ENCODE peak calls at places on chromosomes 1 and 21, in nine cellular contexts. One of them, this sample, is unnamed.

GRCh38 chr1:166166400-166166699 is 451 bp downstream of the FAM78B start:
- DNase-seq in stromal cell of bone marrow: no peak
- DNase-seq in C1 segment of cervical spinal cord: no peak
- DNase-seq in anterior cingulate cortex: no peak
- DNase-seq in NCI-H1105: peak; percentile 21
- DNase-seq in left cardiac atrium: no peak
- DNase-seq in stimulated activated CD4-positive, alpha-beta T cell treated with anti-CD3 and anti-CD28 coated beads, Interleukin-4, amount 100 ng/mL, for 24 hours: no peak
- DNase-seq in LHCN-M2: no peak
- DNase-seq in stimulated activated CD8-positive, alpha-beta memory T cell treated with anti-CD3 and anti-CD28 coated beads, Interleukin-4, amount 100 ng/mL, for 4 hours: no peak
- DNase-seq in this sample: no peak

GRCh38 chr1:34796990-34797389 is 4.2 kb downstream of the GJA4 start:
- DNase-seq in stimulated activated CD4-positive, alpha-beta T cell treated with anti-CD3 and anti-CD28 coated beads, Interleukin-4, amount 100 ng/mL, for 24 hours: no peak
- DNase-seq in stromal cell of bone marrow: no peak
- DNase-seq in LHCN-M2: no peak
- DNase-seq in left cardiac atrium: no peak
- DNase-seq in anterior cingulate cortex: no peak
- DNase-seq in C1 segment of cervical spinal cord: no peak
- DNase-seq in NCI-H1105: no peak
- DNase-seq in stimulated activated CD8-positive, alpha-beta memory T cell treated with anti-CD3 and anti-CD28 coated beads, Interleukin-4, amount 100 ng/mL, for 4 hours: no peak
- DNase-seq in this sample: no peak

GRCh38 chr1:119475866-119476439 is 31.1 kb upstream of the HSD3B1 start:
- DNase-seq in stimulated activated CD8-positive, alpha-beta memory T cell treated with anti-CD3 and anti-CD28 coated beads, Interleukin-4, amount 100 ng/mL, for 4 hours: no peak
- DNase-seq in anterior cingulate cortex: no peak
- DNase-seq in LHCN-M2: peak; percentile 26
- DNase-seq in C1 segment of cervical spinal cord: no peak
- DNase-seq in left cardiac atrium: peak; percentile 31
- DNase-seq in stimulated activated CD4-positive, alpha-beta T cell treated with anti-CD3 and anti-CD28 coated beads, Interleukin-4, amount 100 ng/mL, for 24 hours: peak; percentile 4
- DNase-seq in stromal cell of bone marrow: peak; percentile 3
- DNase-seq in NCI-H1105: no peak
- DNase-seq in this sample: no peak

GRCh38 chr1:244865028-244865371 is 657 bp upstream of the HNRNPU start:
- DNase-seq in anterior cingulate cortex: no peak
- DNase-seq in stimulated activated CD8-positive, alpha-beta memory T cell treated with anti-CD3 and anti-CD28 coated beads, Interleukin-4, amount 100 ng/mL, for 4 hours: no peak
- DNase-seq in LHCN-M2: no peak
- DNase-seq in stromal cell of bone marrow: no peak
- DNase-seq in NCI-H1105: peak; percentile 11
- DNase-seq in left cardiac atrium: peak; percentile 40
- DNase-seq in C1 segment of cervical spinal cord: no peak
- DNase-seq in stimulated activated CD4-positive, alpha-beta T cell treated with anti-CD3 and anti-CD28 coated beads, Interleukin-4, amount 100 ng/mL, for 24 hours: peak; percentile 36
- DNase-seq in this sample: peak; percentile 42

GRCh38 chr1:161033751-161034150 is 5.0 kb downstream of the TSTD1 start:
- DNase-seq in C1 segment of cervical spinal cord: no peak
- DNase-seq in LHCN-M2: no peak
- DNase-seq in stromal cell of bone marrow: no peak
- DNase-seq in stimulated activated CD4-positive, alpha-beta T cell treated with anti-CD3 and anti-CD28 coated beads, Interleukin-4, amount 100 ng/mL, for 24 hours: no peak
- DNase-seq in stimulated activated CD8-positive, alpha-beta memory T cell treated with anti-CD3 and anti-CD28 coated beads, Interleukin-4, amount 100 ng/mL, for 4 hours: no peak
- DNase-seq in left cardiac atrium: no peak
- DNase-seq in anterior cingulate cortex: no peak
- DNase-seq in NCI-H1105: no peak
- DNase-seq in this sample: no peak

GRCh38 chr1:237650809-237651208 is 239.9 kb downstream of the ZP4 start:
- DNase-seq in C1 segment of cervical spinal cord: no peak
- DNase-seq in stimulated activated CD8-positive, alpha-beta memory T cell treated with anti-CD3 and anti-CD28 coated beads, Interleukin-4, amount 100 ng/mL, for 4 hours: no peak
- DNase-seq in LHCN-M2: no peak
- DNase-seq in NCI-H1105: no peak
- DNase-seq in anterior cingulate cortex: no peak
- DNase-seq in stromal cell of bone marrow: no peak
- DNase-seq in stimulated activated CD4-positive, alpha-beta T cell treated with anti-CD3 and anti-CD28 coated beads, Interleukin-4, amount 100 ng/mL, for 24 hours: no peak
- DNase-seq in left cardiac atrium: no peak
- DNase-seq in this sample: no peak

GRCh38 chr1:213852107-213852506 is 135.7 kb upstream of the PROX1 start:
- DNase-seq in stimulated activated CD4-positive, alpha-beta T cell treated with anti-CD3 and anti-CD28 coated beads, Interleukin-4, amount 100 ng/mL, for 24 hours: no peak
- DNase-seq in anterior cingulate cortex: no peak
- DNase-seq in stimulated activated CD8-positive, alpha-beta memory T cell treated with anti-CD3 and anti-CD28 coated beads, Interleukin-4, amount 100 ng/mL, for 4 hours: no peak
- DNase-seq in left cardiac atrium: no peak
- DNase-seq in LHCN-M2: no peak
- DNase-seq in stromal cell of bone marrow: no peak
- DNase-seq in C1 segment of cervical spinal cord: no peak
- DNase-seq in NCI-H1105: no peak
- DNase-seq in this sample: no peak

GRCh38 chr1:54475357-54476230 is 69.4 kb upstream of the SSBP3 start:
- DNase-seq in LHCN-M2: no peak
- DNase-seq in stimulated activated CD8-positive, alpha-beta memory T cell treated with anti-CD3 and anti-CD28 coated beads, Interleukin-4, amount 100 ng/mL, for 4 hours: no peak
- DNase-seq in C1 segment of cervical spinal cord: no peak
- DNase-seq in stromal cell of bone marrow: no peak
- DNase-seq in anterior cingulate cortex: no peak
- DNase-seq in NCI-H1105: no peak
- DNase-seq in left cardiac atrium: no peak
- DNase-seq in stimulated activated CD4-positive, alpha-beta T cell treated with anti-CD3 and anti-CD28 coated beads, Interleukin-4, amount 100 ng/mL, for 24 hours: no peak
- DNase-seq in this sample: peak; percentile 76

GRCh38 chr21:37374026-37374425 is 7.5 kb downstream of the DYRK1A start:
- DNase-seq in stimulated activated CD8-positive, alpha-beta memory T cell treated with anti-CD3 and anti-CD28 coated beads, Interleukin-4, amount 100 ng/mL, for 4 hours: no peak
- DNase-seq in anterior cingulate cortex: no peak
- DNase-seq in stimulated activated CD4-positive, alpha-beta T cell treated with anti-CD3 and anti-CD28 coated beads, Interleukin-4, amount 100 ng/mL, for 24 hours: no peak
- DNase-seq in LHCN-M2: peak; percentile 70
- DNase-seq in left cardiac atrium: no peak
- DNase-seq in C1 segment of cervical spinal cord: no peak
- DNase-seq in stromal cell of bone marrow: no peak
- DNase-seq in NCI-H1105: no peak
- DNase-seq in this sample: no peak

GRCh38 chr21:35226302-35226701 is 177.2 kb upstream of the RUNX1 start:
- DNase-seq in stimulated activated CD4-positive, alpha-beta T cell treated with anti-CD3 and anti-CD28 coated beads, Interleukin-4, amount 100 ng/mL, for 24 hours: no peak
- DNase-seq in C1 segment of cervical spinal cord: no peak
- DNase-seq in stromal cell of bone marrow: peak; percentile 75
- DNase-seq in LHCN-M2: peak; percentile 86
- DNase-seq in stimulated activated CD8-positive, alpha-beta memory T cell treated with anti-CD3 and anti-CD28 coated beads, Interleukin-4, amount 100 ng/mL, for 4 hours: no peak
- DNase-seq in NCI-H1105: no peak
- DNase-seq in left cardiac atrium: peak; percentile 35
- DNase-seq in anterior cingulate cortex: no peak
- DNase-seq in this sample: peak; percentile 47

GRCh38 chr1:22689505-22689904 is 21.1 kb upstream of the EPHB2 start:
- DNase-seq in left cardiac atrium: no peak
- DNase-seq in stromal cell of bone marrow: peak; percentile 21
- DNase-seq in LHCN-M2: peak; percentile 80
- DNase-seq in stimulated activated CD8-positive, alpha-beta memory T cell treated with anti-CD3 and anti-CD28 coated beads, Interleukin-4, amount 100 ng/mL, for 4 hours: no peak
- DNase-seq in NCI-H1105: peak; percentile 17
- DNase-seq in stimulated activated CD4-positive, alpha-beta T cell treated with anti-CD3 and anti-CD28 coated beads, Interleukin-4, amount 100 ng/mL, for 24 hours: no peak
- DNase-seq in anterior cingulate cortex: no peak
- DNase-seq in C1 segment of cervical spinal cord: no peak
- DNase-seq in this sample: no peak

GRCh38 chr21:32772281-32773047 is 909 bp upstream of the PAXBP1 start:
- DNase-seq in NCI-H1105: peak; percentile 13
- DNase-seq in stimulated activated CD8-positive, alpha-beta memory T cell treated with anti-CD3 and anti-CD28 coated beads, Interleukin-4, amount 100 ng/mL, for 4 hours: peak; percentile 33
- DNase-seq in anterior cingulate cortex: no peak
- DNase-seq in stromal cell of bone marrow: peak; percentile 31
- DNase-seq in stimulated activated CD4-positive, alpha-beta T cell treated with anti-CD3 and anti-CD28 coated beads, Interleukin-4, amount 100 ng/mL, for 24 hours: peak; percentile 80
- DNase-seq in LHCN-M2: peak; percentile 20
- DNase-seq in left cardiac atrium: no peak
- DNase-seq in C1 segment of cervical spinal cord: peak; percentile 13
- DNase-seq in this sample: peak; percentile 34